ENCODE peak calls at places on chromosomes 4 and X, in ten cellular contexts. One of them, this sample, is unnamed.
A peak's percentile ranks its signal among the peaks of the same experiment; 100 is the strongest.

GRCh38 chr4:147336252-147336651 is 144.6 kb upstream of the EDNRA start:
- DNase-seq in DMS 273 treated with DMSO at 0.1 percent for 48 hours: no peak
- DNase-seq in fibroblast of lung: no peak
- DNase-seq in hypothalamus: no peak
- DNase-seq in activated CD8-positive, alpha-beta memory T cell treated with anti-CD3 and anti-CD28 coated beads, Interleukin-2, amount 50 U/mL, for 48 hours: no peak
- DNase-seq in AG20443: no peak
- DNase-seq in T-helper 2 cell: no peak
- DNase-seq in pons: no peak
- DNase-seq in GOT3: no peak
- DNase-seq in stimulated activated CD4-positive, alpha-beta T cell treated with anti-CD3 and anti-CD28 coated beads, TNF-alpha, amount 100 ng/mL, for 48 hours: no peak
- DNase-seq in this sample: no peak

GRCh38 chr4:128711361-128711760 is 98.1 kb upstream of the JADE1 start:
- DNase-seq in DMS 273 treated with DMSO at 0.1 percent for 48 hours: no peak
- DNase-seq in hypothalamus: no peak
- DNase-seq in stimulated activated CD4-positive, alpha-beta T cell treated with anti-CD3 and anti-CD28 coated beads, TNF-alpha, amount 100 ng/mL, for 48 hours: no peak
- DNase-seq in T-helper 2 cell: no peak
- DNase-seq in fibroblast of lung: no peak
- DNase-seq in AG20443: no peak
- DNase-seq in pons: no peak
- DNase-seq in activated CD8-positive, alpha-beta memory T cell treated with anti-CD3 and anti-CD28 coated beads, Interleukin-2, amount 50 U/mL, for 48 hours: no peak
- DNase-seq in GOT3: no peak
- DNase-seq in this sample: no peak

GRCh38 chrX:9538544-9539045 is 73.7 kb downstream of the TBL1X start:
- DNase-seq in GOT3: no peak
- DNase-seq in T-helper 2 cell: no peak
- DNase-seq in AG20443: no peak
- DNase-seq in hypothalamus: no peak
- DNase-seq in activated CD8-positive, alpha-beta memory T cell treated with anti-CD3 and anti-CD28 coated beads, Interleukin-2, amount 50 U/mL, for 48 hours: no peak
- DNase-seq in DMS 273 treated with DMSO at 0.1 percent for 48 hours: peak; percentile 78
- DNase-seq in stimulated activated CD4-positive, alpha-beta T cell treated with anti-CD3 and anti-CD28 coated beads, TNF-alpha, amount 100 ng/mL, for 48 hours: no peak
- DNase-seq in fibroblast of lung: no peak
- DNase-seq in pons: no peak
- DNase-seq in this sample: no peak

GRCh38 chr4:123777297-123777859 is 380.8 kb downstream of the SPRY1 start:
- DNase-seq in activated CD8-positive, alpha-beta memory T cell treated with anti-CD3 and anti-CD28 coated beads, Interleukin-2, amount 50 U/mL, for 48 hours: no peak
- DNase-seq in hypothalamus: no peak
- DNase-seq in fibroblast of lung: peak; percentile 53
- DNase-seq in pons: peak; percentile 34
- DNase-seq in DMS 273 treated with DMSO at 0.1 percent for 48 hours: no peak
- DNase-seq in GOT3: no peak
- DNase-seq in AG20443: no peak
- DNase-seq in T-helper 2 cell: no peak
- DNase-seq in stimulated activated CD4-positive, alpha-beta T cell treated with anti-CD3 and anti-CD28 coated beads, TNF-alpha, amount 100 ng/mL, for 48 hours: no peak
- DNase-seq in this sample: no peak

GRCh38 chr4:159002950-159003349 is 99.9 kb upstream of the RAPGEF2 start:
- DNase-seq in hypothalamus: no peak
- DNase-seq in DMS 273 treated with DMSO at 0.1 percent for 48 hours: no peak
- DNase-seq in stimulated activated CD4-positive, alpha-beta T cell treated with anti-CD3 and anti-CD28 coated beads, TNF-alpha, amount 100 ng/mL, for 48 hours: no peak
- DNase-seq in GOT3: no peak
- DNase-seq in AG20443: no peak
- DNase-seq in fibroblast of lung: peak; percentile 87
- DNase-seq in pons: no peak
- DNase-seq in activated CD8-positive, alpha-beta memory T cell treated with anti-CD3 and anti-CD28 coated beads, Interleukin-2, amount 50 U/mL, for 48 hours: no peak
- DNase-seq in T-helper 2 cell: no peak
- DNase-seq in this sample: no peak

GRCh38 chr4:90002406-90003040 is 107.9 kb downstream of the MMRN1 start:
- DNase-seq in stimulated activated CD4-positive, alpha-beta T cell treated with anti-CD3 and anti-CD28 coated beads, TNF-alpha, amount 100 ng/mL, for 48 hours: no peak
- DNase-seq in hypothalamus: no peak
- DNase-seq in T-helper 2 cell: no peak
- DNase-seq in AG20443: no peak
- DNase-seq in GOT3: no peak
- DNase-seq in DMS 273 treated with DMSO at 0.1 percent for 48 hours: peak; percentile 56
- DNase-seq in fibroblast of lung: no peak
- DNase-seq in pons: no peak
- DNase-seq in activated CD8-positive, alpha-beta memory T cell treated with anti-CD3 and anti-CD28 coated beads, Interleukin-2, amount 50 U/mL, for 48 hours: no peak
- DNase-seq in this sample: no peak

GRCh38 chrX:19740744-19741143 is 146.7 kb downstream of the SH3KBP1 start:
- DNase-seq in AG20443: no peak
- DNase-seq in hypothalamus: no peak
- DNase-seq in pons: no peak
- DNase-seq in DMS 273 treated with DMSO at 0.1 percent for 48 hours: no peak
- DNase-seq in activated CD8-positive, alpha-beta memory T cell treated with anti-CD3 and anti-CD28 coated beads, Interleukin-2, amount 50 U/mL, for 48 hours: no peak
- DNase-seq in fibroblast of lung: no peak
- DNase-seq in stimulated activated CD4-positive, alpha-beta T cell treated with anti-CD3 and anti-CD28 coated beads, TNF-alpha, amount 100 ng/mL, for 48 hours: no peak
- DNase-seq in T-helper 2 cell: no peak
- DNase-seq in GOT3: no peak
- DNase-seq in this sample: no peak

GRCh38 chr4:153174821-153175567 is 29.2 kb upstream of the TRIM2 start:
- DNase-seq in DMS 273 treated with DMSO at 0.1 percent for 48 hours: no peak
- DNase-seq in AG20443: no peak
- DNase-seq in GOT3: no peak
- DNase-seq in pons: no peak
- DNase-seq in fibroblast of lung: no peak
- DNase-seq in hypothalamus: no peak
- DNase-seq in stimulated activated CD4-positive, alpha-beta T cell treated with anti-CD3 and anti-CD28 coated beads, TNF-alpha, amount 100 ng/mL, for 48 hours: no peak
- DNase-seq in activated CD8-positive, alpha-beta memory T cell treated with anti-CD3 and anti-CD28 coated beads, Interleukin-2, amount 50 U/mL, for 48 hours: no peak
- DNase-seq in T-helper 2 cell: no peak
- DNase-seq in this sample: no peak

GRCh38 chrX:10619311-10620015 is 922 bp downstream of the MID1 start:
- DNase-seq in stimulated activated CD4-positive, alpha-beta T cell treated with anti-CD3 and anti-CD28 coated beads, TNF-alpha, amount 100 ng/mL, for 48 hours: no peak
- DNase-seq in fibroblast of lung: no peak
- DNase-seq in T-helper 2 cell: no peak
- DNase-seq in GOT3: no peak
- DNase-seq in hypothalamus: no peak
- DNase-seq in DMS 273 treated with DMSO at 0.1 percent for 48 hours: no peak
- DNase-seq in activated CD8-positive, alpha-beta memory T cell treated with anti-CD3 and anti-CD28 coated beads, Interleukin-2, amount 50 U/mL, for 48 hours: no peak
- DNase-seq in pons: no peak
- DNase-seq in AG20443: no peak
- DNase-seq in this sample: no peak

GRCh38 chr4:163111588-163111987 is 55.1 kb downstream of the NAF1 start:
- DNase-seq in DMS 273 treated with DMSO at 0.1 percent for 48 hours: no peak
- DNase-seq in stimulated activated CD4-positive, alpha-beta T cell treated with anti-CD3 and anti-CD28 coated beads, TNF-alpha, amount 100 ng/mL, for 48 hours: no peak
- DNase-seq in AG20443: no peak
- DNase-seq in activated CD8-positive, alpha-beta memory T cell treated with anti-CD3 and anti-CD28 coated beads, Interleukin-2, amount 50 U/mL, for 48 hours: no peak
- DNase-seq in fibroblast of lung: peak; percentile 11
- DNase-seq in pons: no peak
- DNase-seq in T-helper 2 cell: no peak
- DNase-seq in hypothalamus: no peak
- DNase-seq in GOT3: no peak
- DNase-seq in this sample: no peak

GRCh38 chr4:52588771-52589591 is 70.1 kb downstream of the USP46 start:
- DNase-seq in pons: no peak
- DNase-seq in T-helper 2 cell: peak; percentile 10
- DNase-seq in activated CD8-positive, alpha-beta memory T cell treated with anti-CD3 and anti-CD28 coated beads, Interleukin-2, amount 50 U/mL, for 48 hours: peak; percentile 56
- DNase-seq in GOT3: no peak
- DNase-seq in DMS 273 treated with DMSO at 0.1 percent for 48 hours: no peak
- DNase-seq in stimulated activated CD4-positive, alpha-beta T cell treated with anti-CD3 and anti-CD28 coated beads, TNF-alpha, amount 100 ng/mL, for 48 hours: no peak
- DNase-seq in hypothalamus: no peak
- DNase-seq in AG20443: peak; percentile 44
- DNase-seq in fibroblast of lung: peak; percentile 76
- DNase-seq in this sample: no peak

GRCh38 chr4:13918110-13918509 is 290.6 kb upstream of the BOD1L1 start:
- DNase-seq in pons: no peak
- DNase-seq in fibroblast of lung: peak; percentile 98
- DNase-seq in AG20443: peak; percentile 77
- DNase-seq in DMS 273 treated with DMSO at 0.1 percent for 48 hours: no peak
- DNase-seq in T-helper 2 cell: no peak
- DNase-seq in GOT3: peak; percentile 58
- DNase-seq in stimulated activated CD4-positive, alpha-beta T cell treated with anti-CD3 and anti-CD28 coated beads, TNF-alpha, amount 100 ng/mL, for 48 hours: no peak
- DNase-seq in hypothalamus: no peak
- DNase-seq in activated CD8-positive, alpha-beta memory T cell treated with anti-CD3 and anti-CD28 coated beads, Interleukin-2, amount 50 U/mL, for 48 hours: no peak
- DNase-seq in this sample: no peak

GRCh38 chrX:41846714-41847113 is 76.6 kb downstream of the CASK start:
- DNase-seq in GOT3: no peak
- DNase-seq in pons: no peak
- DNase-seq in DMS 273 treated with DMSO at 0.1 percent for 48 hours: no peak
- DNase-seq in stimulated activated CD4-positive, alpha-beta T cell treated with anti-CD3 and anti-CD28 coated beads, TNF-alpha, amount 100 ng/mL, for 48 hours: no peak
- DNase-seq in fibroblast of lung: no peak
- DNase-seq in AG20443: no peak
- DNase-seq in hypothalamus: no peak
- DNase-seq in T-helper 2 cell: no peak
- DNase-seq in activated CD8-positive, alpha-beta memory T cell treated with anti-CD3 and anti-CD28 coated beads, Interleukin-2, amount 50 U/mL, for 48 hours: no peak
- DNase-seq in this sample: no peak

GRCh38 chrX:134936542-134936941 is 54.2 kb upstream of the SMIM10 start:
- DNase-seq in GOT3: no peak
- DNase-seq in T-helper 2 cell: no peak
- DNase-seq in stimulated activated CD4-positive, alpha-beta T cell treated with anti-CD3 and anti-CD28 coated beads, TNF-alpha, amount 100 ng/mL, for 48 hours: no peak
- DNase-seq in hypothalamus: no peak
- DNase-seq in pons: no peak
- DNase-seq in DMS 273 treated with DMSO at 0.1 percent for 48 hours: no peak
- DNase-seq in activated CD8-positive, alpha-beta memory T cell treated with anti-CD3 and anti-CD28 coated beads, Interleukin-2, amount 50 U/mL, for 48 hours: no peak
- DNase-seq in fibroblast of lung: no peak
- DNase-seq in AG20443: peak; percentile 30
- DNase-seq in this sample: no peak

GRCh38 chr4:5474756-5475155 is 233.6 kb downstream of the EVC2 start:
- DNase-seq in activated CD8-positive, alpha-beta memory T cell treated with anti-CD3 and anti-CD28 coated beads, Interleukin-2, amount 50 U/mL, for 48 hours: no peak
- DNase-seq in stimulated activated CD4-positive, alpha-beta T cell treated with anti-CD3 and anti-CD28 coated beads, TNF-alpha, amount 100 ng/mL, for 48 hours: no peak
- DNase-seq in T-helper 2 cell: no peak
- DNase-seq in fibroblast of lung: no peak
- DNase-seq in pons: no peak
- DNase-seq in GOT3: no peak
- DNase-seq in AG20443: no peak
- DNase-seq in DMS 273 treated with DMSO at 0.1 percent for 48 hours: no peak
- DNase-seq in hypothalamus: no peak
- DNase-seq in this sample: no peak

GRCh38 chrX:132615396-132616131 is 126.7 kb upstream of the MBNL3 start:
- DNase-seq in pons: peak; percentile 19
- DNase-seq in GOT3: no peak
- DNase-seq in activated CD8-positive, alpha-beta memory T cell treated with anti-CD3 and anti-CD28 coated beads, Interleukin-2, amount 50 U/mL, for 48 hours: peak; percentile 54
- DNase-seq in hypothalamus: no peak
- DNase-seq in stimulated activated CD4-positive, alpha-beta T cell treated with anti-CD3 and anti-CD28 coated beads, TNF-alpha, amount 100 ng/mL, for 48 hours: peak; percentile 8
- DNase-seq in AG20443: peak; percentile 34
- DNase-seq in fibroblast of lung: peak; percentile 55
- DNase-seq in DMS 273 treated with DMSO at 0.1 percent for 48 hours: peak; percentile 23
- DNase-seq in T-helper 2 cell: peak; percentile 0
- DNase-seq in this sample: peak; percentile 18

GRCh38 chr4:168449740-168450442 is 30.4 kb downstream of the DDX60L start:
- DNase-seq in AG20443: no peak
- DNase-seq in DMS 273 treated with DMSO at 0.1 percent for 48 hours: no peak
- DNase-seq in stimulated activated CD4-positive, alpha-beta T cell treated with anti-CD3 and anti-CD28 coated beads, TNF-alpha, amount 100 ng/mL, for 48 hours: peak; percentile 7
- DNase-seq in hypothalamus: no peak
- DNase-seq in GOT3: no peak
- DNase-seq in activated CD8-positive, alpha-beta memory T cell treated with anti-CD3 and anti-CD28 coated beads, Interleukin-2, amount 50 U/mL, for 48 hours: no peak
- DNase-seq in fibroblast of lung: peak; percentile 83
- DNase-seq in T-helper 2 cell: no peak
- DNase-seq in pons: no peak
- DNase-seq in this sample: peak; percentile 17

GRCh38 chr4:5378002-5378401 is 326.7 kb downstream of the STK32B start:
- DNase-seq in hypothalamus: no peak
- DNase-seq in T-helper 2 cell: no peak
- DNase-seq in DMS 273 treated with DMSO at 0.1 percent for 48 hours: no peak
- DNase-seq in pons: no peak
- DNase-seq in GOT3: no peak
- DNase-seq in stimulated activated CD4-positive, alpha-beta T cell treated with anti-CD3 and anti-CD28 coated beads, TNF-alpha, amount 100 ng/mL, for 48 hours: no peak
- DNase-seq in AG20443: peak; percentile 57
- DNase-seq in activated CD8-positive, alpha-beta memory T cell treated with anti-CD3 and anti-CD28 coated beads, Interleukin-2, amount 50 U/mL, for 48 hours: no peak
- DNase-seq in fibroblast of lung: no peak
- DNase-seq in this sample: peak; percentile 5

GRCh38 chr4:56668267-56668666 is 12.8 kb downstream of the HOPX start:
- DNase-seq in AG20443: no peak
- DNase-seq in GOT3: no peak
- DNase-seq in DMS 273 treated with DMSO at 0.1 percent for 48 hours: no peak
- DNase-seq in T-helper 2 cell: no peak
- DNase-seq in pons: no peak
- DNase-seq in activated CD8-positive, alpha-beta memory T cell treated with anti-CD3 and anti-CD28 coated beads, Interleukin-2, amount 50 U/mL, for 48 hours: no peak
- DNase-seq in stimulated activated CD4-positive, alpha-beta T cell treated with anti-CD3 and anti-CD28 coated beads, TNF-alpha, amount 100 ng/mL, for 48 hours: no peak
- DNase-seq in fibroblast of lung: peak; percentile 34
- DNase-seq in hypothalamus: no peak
- DNase-seq in this sample: no peak

GRCh38 chr4:71231073-71231752 is 107.6 kb upstream of the SLC4A4 start:
- DNase-seq in AG20443: peak; percentile 75
- DNase-seq in GOT3: peak; percentile 17
- DNase-seq in hypothalamus: peak; percentile 22
- DNase-seq in T-helper 2 cell: no peak
- DNase-seq in pons: peak; percentile 42
- DNase-seq in activated CD8-positive, alpha-beta memory T cell treated with anti-CD3 and anti-CD28 coated beads, Interleukin-2, amount 50 U/mL, for 48 hours: no peak
- DNase-seq in fibroblast of lung: peak; percentile 94
- DNase-seq in stimulated activated CD4-positive, alpha-beta T cell treated with anti-CD3 and anti-CD28 coated beads, TNF-alpha, amount 100 ng/mL, for 48 hours: no peak
- DNase-seq in DMS 273 treated with DMSO at 0.1 percent for 48 hours: peak; percentile 27
- DNase-seq in this sample: no peak

GRCh38 chr4:107247738-107248137 is 211.6 kb upstream of the DKK2 start:
- DNase-seq in DMS 273 treated with DMSO at 0.1 percent for 48 hours: no peak
- DNase-seq in fibroblast of lung: peak; percentile 1
- DNase-seq in T-helper 2 cell: no peak
- DNase-seq in stimulated activated CD4-positive, alpha-beta T cell treated with anti-CD3 and anti-CD28 coated beads, TNF-alpha, amount 100 ng/mL, for 48 hours: no peak
- DNase-seq in activated CD8-positive, alpha-beta memory T cell treated with anti-CD3 and anti-CD28 coated beads, Interleukin-2, amount 50 U/mL, for 48 hours: no peak
- DNase-seq in hypothalamus: no peak
- DNase-seq in GOT3: no peak
- DNase-seq in pons: peak; percentile 6
- DNase-seq in AG20443: no peak
- DNase-seq in this sample: no peak